ENCODE peak calls at places on chromosomes 1 and 21, in seven cellular contexts. K, F, M, A, Q, T and B are unnamed samples.

GRCh38 chr1:65255088-65256050 is 54.0 kb upstream of the DNAJC6 start:
- DNase-seq in K (peak), F (no peak), M (no peak), A (peak), Q (no peak), T (peak), B (peak)

GRCh38 chr1:39960461-39960958 is 5.6 kb downstream of the MFSD2A start:
- DNase-seq in K (no peak), F (no peak), M (no peak), A (no peak), Q (no peak), T (no peak), B (no peak)

GRCh38 chr1:175129997-175130648 is 62.5 kb downstream of the KIAA0040 start:
- DNase-seq in K (peak), F (no peak), M (peak), A (no peak), Q (peak), T (peak), B (peak)

GRCh38 chr1:116569776-116570357 is 959 bp downstream of the CD58 start:
- DNase-seq in K (no peak), F (no peak), M (no peak), A (no peak), Q (peak), T (no peak), B (no peak)

GRCh38 chr1:217674330-217674729 is 43.2 kb downstream of the SPATA17 start:
- DNase-seq in K (no peak), F (no peak), M (no peak), A (no peak), Q (no peak), T (peak), B (peak)

GRCh38 chr21:45091540-45092322 is 17.4 kb downstream of the ADARB1 start:
- DNase-seq in K (no peak), F (peak), M (no peak), A (no peak), Q (no peak), T (no peak), B (no peak)

GRCh38 chr1:215597961-215598360 is 30.9 kb downstream of the KCTD3 start:
- DNase-seq in K (no peak), F (no peak), M (no peak), A (no peak), Q (no peak), T (no peak), B (no peak)

GRCh38 chr1:227567256-227567655 is 3.9 kb downstream of the ZNF678 start:
- DNase-seq in K (no peak), F (no peak), M (no peak), A (no peak), Q (no peak), T (no peak), B (no peak)

GRCh38 chr1:209733409-209734192 is 22.3 kb upstream of the TRAF3IP3 start:
- DNase-seq in K (no peak), F (no peak), M (no peak), A (no peak), Q (peak), T (no peak), B (no peak)

GRCh38 chr1:78284354-78284753 is 206.4 kb upstream of the PTGFR start:
- DNase-seq in K (no peak), F (no peak), M (no peak), A (no peak), Q (no peak), T (no peak), B (no peak)

GRCh38 chr21:32336711-32337110 is 38.1 kb downstream of the MRAP start:
- DNase-seq in K (no peak), F (peak), M (no peak), A (peak), Q (no peak), T (no peak), B (no peak)

GRCh38 chr1:107877092-107877491 is 87.9 kb downstream of the VAV3 start:
- DNase-seq in K (no peak), F (peak), M (no peak), A (peak), Q (peak), T (no peak), B (no peak)

GRCh38 chr1:81547261-81547911 is 253.3 kb upstream of the ADGRL2 start:
- DNase-seq in K (peak), F (no peak), M (peak), A (no peak), Q (no peak), T (peak), B (peak)

GRCh38 chr1:43522776-43523480 is 7.8 kb upstream of the PTPRF start:
- DNase-seq in K (peak), F (peak), M (no peak), A (peak), Q (peak), T (no peak), B (no peak)

GRCh38 chr1:147115496-147115895 is 56.8 kb downstream of the PRKAB2 start:
- DNase-seq in K (no peak), F (no peak), M (no peak), A (no peak), Q (peak), T (no peak), B (no peak)

GRCh38 chr1:110505596-110505995 is 13.4 kb downstream of the KCNA10 start:
- DNase-seq in K (peak), F (no peak), M (no peak), A (no peak), Q (peak), T (no peak), B (no peak)

GRCh38 chr1:228939001-228939691 is 203.9 kb downstream of the RHOU start:
- DNase-seq in K (no peak), F (no peak), M (no peak), A (no peak), Q (no peak), T (no peak), B (no peak)

GRCh38 chr1:9413143-9413876 is 120.6 kb downstream of the SPSB1 start:
- DNase-seq in K (peak), F (peak), M (no peak), A (peak), Q (peak), T (peak), B (peak)

GRCh38 chr1:16430598-16430997 is 6.6 kb downstream of the SPATA21 start:
- DNase-seq in K (peak), F (no peak), M (no peak), A (no peak), Q (no peak), T (peak), B (no peak)

GRCh38 chr1:155043259-155043658 is 7.9 kb upstream of the ADAM15 start:
- DNase-seq in K (no peak), F (no peak), M (no peak), A (no peak), Q (no peak), T (no peak), B (no peak)

GRCh38 chr1:210477328-210477924 is 148.7 kb downstream of the HHAT start:
- DNase-seq in K (no peak), F (peak), M (no peak), A (no peak), Q (no peak), T (no peak), B (no peak)

GRCh38 chr1:181390350-181391080 is 92.8 kb upstream of the CACNA1E start:
- DNase-seq in K (no peak), F (no peak), M (no peak), A (no peak), Q (peak), T (no peak), B (no peak)

GRCh38 chr1:89757532-89757931 is 63.3 kb upstream of the LRRC8D start:
- DNase-seq in K (no peak), F (peak), M (no peak), A (peak), Q (peak), T (no peak), B (no peak)

GRCh38 chr1:18661404-18662285 is 31.0 kb downstream of the PAX7 start:
- DNase-seq in K (no peak), F (no peak), M (no peak), A (no peak), Q (no peak), T (no peak), B (no peak)

GRCh38 chr1:115317101-115318012 is 20.7 kb downstream of the NGF start:
- DNase-seq in K (no peak), F (peak), M (no peak), A (no peak), Q (no peak), T (no peak), B (no peak)

GRCh38 chr1:225555821-225556220 is 97.1 kb downstream of the ENAH start:
- DNase-seq in K (no peak), F (no peak), M (no peak), A (no peak), Q (no peak), T (no peak), B (no peak)

GRCh38 chr1:243885806-243886205 is 35.8 kb upstream of the AKT3 start:
- DNase-seq in K (no peak), F (no peak), M (no peak), A (no peak), Q (no peak), T (no peak), B (no peak)

GRCh38 chr1:168112673-168113305 is 23.9 kb downstream of the GPR161 start:
- DNase-seq in K (peak), F (peak), M (no peak), A (peak), Q (peak), T (no peak), B (no peak)

GRCh38 chr1:51535006-51535592 is 16.0 kb upstream of the EPS15 start:
- DNase-seq in K (peak), F (peak), M (peak), A (peak), Q (peak), T (peak), B (peak)

GRCh38 chr1:189774721-189775287 is 702.9 kb downstream of the BRINP3 start:
- DNase-seq in K (no peak), F (no peak), M (no peak), A (no peak), Q (peak), T (no peak), B (no peak)

GRCh38 chr1:117020526-117021156 is 19.1 kb downstream of the CD101 start:
- DNase-seq in K (no peak), F (no peak), M (no peak), A (no peak), Q (no peak), T (no peak), B (no peak)

GRCh38 chr21:37475186-37475868 is 108.8 kb downstream of the DYRK1A start:
- DNase-seq in K (no peak), F (no peak), M (no peak), A (peak), Q (no peak), T (no peak), B (no peak)
- H2AK5ac ChIP-seq in K (no peak), F (no peak), M (no peak), A (no peak), Q (no peak), T (no peak), B (no peak)

GRCh38 chr1:60876952-60877351 is 205.4 kb upstream of the NFIA start:
- DNase-seq in K (no peak), F (no peak), M (no peak), A (no peak), Q (no peak), T (no peak), B (no peak)

GRCh38 chr1:60875139-60875538 is 207.2 kb upstream of the NFIA start:
- DNase-seq in K (no peak), F (no peak), M (no peak), A (no peak), Q (peak), T (no peak), B (no peak)

GRCh38 chr1:60878323-60878722 is 204.0 kb upstream of the NFIA start:
- DNase-seq in K (no peak), F (no peak), M (no peak), A (no peak), Q (peak), T (no peak), B (no peak)

GRCh38 chr1:60874703-60875102 is 207.7 kb upstream of the NFIA start:
- DNase-seq in K (peak), F (peak), M (no peak), A (no peak), Q (peak), T (no peak), B (no peak)

GRCh38 chr1:60877376-60877775 is 205.0 kb upstream of the NFIA start:
- DNase-seq in K (no peak), F (no peak), M (no peak), A (no peak), Q (peak), T (no peak), B (no peak)
- H2AK5ac ChIP-seq in K (no peak), F (no peak), M (no peak), A (no peak), Q (no peak), T (no peak), B (no peak)

DNA sequence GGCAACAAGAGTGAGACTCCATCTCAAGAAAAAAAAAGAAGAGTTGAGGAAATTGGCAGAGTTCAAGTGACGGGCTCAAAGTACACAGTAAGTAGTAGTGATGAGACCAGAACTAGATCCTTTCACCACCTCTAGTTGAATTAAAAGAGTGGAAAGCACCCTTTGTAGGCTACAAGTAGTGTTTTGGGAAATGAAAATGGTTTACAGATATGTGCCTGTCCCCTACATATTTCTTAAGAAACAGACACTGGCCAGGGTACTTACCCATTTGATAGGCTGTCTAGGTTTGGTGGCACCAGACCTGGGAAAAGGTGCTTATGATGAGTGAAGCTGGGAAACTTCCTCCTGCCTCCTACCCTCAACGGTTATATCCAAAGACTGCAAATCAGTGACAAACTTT is 163.7 kb upstream of the BEND5 start:
- DNase-seq in K (no peak), F (no peak), M (no peak), A (no peak), Q (no peak), T (no peak), B (no peak)
- H2AK5ac ChIP-seq in K (no peak), F (no peak), M (no peak), A (no peak), Q (no peak), T (no peak), B (no peak)

DNA sequence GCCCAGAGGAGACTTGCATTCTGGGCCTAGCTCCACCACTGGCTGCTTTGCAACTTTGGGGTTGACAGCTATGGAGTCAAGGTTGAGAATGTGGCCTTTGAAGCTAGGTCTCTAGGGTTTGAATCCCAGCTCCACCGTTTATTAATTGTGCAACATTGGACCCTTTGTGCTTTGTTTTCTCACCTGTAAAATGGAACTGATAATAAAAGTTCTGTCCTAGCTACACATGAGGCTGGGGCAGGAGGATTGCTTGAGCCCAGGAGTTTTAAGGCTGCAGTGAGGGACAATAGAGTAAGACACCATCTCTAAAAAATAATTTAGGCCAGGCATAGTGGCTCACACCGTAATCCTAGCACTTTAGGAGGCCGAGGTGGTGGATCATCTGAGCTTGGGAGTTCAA is 15.2 kb upstream of the LMNA start:
- DNase-seq in K (no peak), F (no peak), M (no peak), A (no peak), Q (no peak), T (no peak), B (no peak)
- H2AK5ac ChIP-seq in K (no peak), F (no peak), M (no peak), A (no peak), Q (no peak), T (no peak), B (no peak)

DNA sequence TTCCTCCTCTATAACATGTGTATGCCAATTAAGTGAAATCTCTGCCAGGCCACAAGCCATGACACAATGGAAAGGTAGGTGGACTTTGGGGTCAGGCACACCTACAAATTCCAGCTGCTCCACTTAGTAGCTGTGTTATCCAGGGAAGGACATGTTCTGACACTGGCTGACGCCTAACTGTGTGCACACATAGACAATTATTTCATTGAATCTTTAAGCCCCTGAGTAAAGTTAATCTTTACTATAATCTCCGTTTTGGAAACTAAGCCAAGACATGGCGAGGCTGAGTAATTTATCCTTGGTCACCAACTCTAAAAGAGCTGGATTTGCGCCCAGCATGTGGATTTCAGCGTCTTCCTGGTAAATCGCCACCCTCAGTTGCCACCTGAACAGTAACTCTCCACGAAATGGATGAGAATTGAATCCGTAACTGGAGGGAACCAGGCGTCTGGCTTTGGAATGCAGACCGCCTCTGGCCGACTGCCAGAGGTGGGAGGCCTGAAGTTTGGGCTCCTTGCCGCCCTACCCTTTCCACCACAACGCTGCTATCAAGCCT is 925 bp upstream of the SNRPE start:
- DNase-seq in K (no peak), F (peak), M (no peak), A (no peak), Q (peak), T (peak), B (no peak)
- H2AK5ac ChIP-seq in K (no peak), F (peak), M (no peak), A (no peak), Q (peak), T (no peak), B (no peak)

GRCh38 chr1:205809942-205810345 is 3.1 kb downstream of the SLC41A1 start:
- DNase-seq in K (no peak), F (no peak), M (no peak), A (no peak), Q (no peak), T (no peak), B (no peak)

GRCh38 chr1:205811660-205812059 is 1.3 kb downstream of the SLC41A1 start:
- DNase-seq in K (no peak), F (no peak), M (no peak), A (peak), Q (no peak), T (no peak), B (no peak)

GRCh38 chr1:205809469-205809868 is 3.5 kb downstream of the SLC41A1 start:
- DNase-seq in K (no peak), F (no peak), M (no peak), A (no peak), Q (no peak), T (no peak), B (no peak)

GRCh38 chr1:205812271-205812877 is 624 bp downstream of the SLC41A1 start:
- DNase-seq in K (peak), F (peak), M (peak), A (peak), Q (peak), T (peak), B (no peak)

DNA sequence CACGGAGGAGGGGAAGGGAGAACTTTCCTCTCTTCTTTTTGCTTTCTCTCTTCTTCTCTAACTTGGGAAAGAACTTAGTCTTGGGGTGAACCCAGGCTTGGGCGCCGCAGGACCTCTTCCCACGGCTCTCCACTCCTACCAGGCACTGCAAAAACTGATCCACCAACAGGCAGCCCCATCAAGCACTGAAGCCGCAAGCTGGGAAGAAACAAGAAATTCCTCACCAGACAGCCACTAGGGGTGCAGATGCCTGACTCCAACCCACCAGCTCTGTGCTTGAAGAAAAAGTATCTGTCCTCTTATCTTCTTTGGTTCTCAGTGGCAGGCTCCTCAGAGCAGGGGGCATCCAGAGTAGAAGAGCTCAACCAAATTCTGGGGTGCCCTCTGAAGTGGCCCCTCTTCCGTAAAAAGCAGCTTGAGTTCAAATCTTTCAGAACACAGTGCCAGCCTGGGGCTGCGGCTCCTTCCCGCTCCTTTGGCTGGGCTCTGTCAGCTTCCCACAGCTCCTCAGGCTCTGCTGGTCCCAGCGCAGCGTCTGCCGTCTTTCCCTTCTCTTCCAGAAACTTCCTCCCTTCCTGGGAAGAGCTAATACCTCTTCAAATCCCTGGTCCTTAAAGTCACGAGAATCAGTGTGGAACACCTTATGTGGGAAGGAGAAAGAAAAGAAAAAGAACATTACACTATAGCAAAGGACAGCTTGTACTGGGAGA is 2.4 kb downstream of the SLC41A1 start:
- DNase-seq in K (peak), F (no peak), M (no peak), A (peak), Q (peak), T (peak), B (no peak)
- H2AK5ac ChIP-seq in K (no peak), F (no peak), M (peak), A (no peak), Q (no peak), T (no peak), B (no peak)

DNA sequence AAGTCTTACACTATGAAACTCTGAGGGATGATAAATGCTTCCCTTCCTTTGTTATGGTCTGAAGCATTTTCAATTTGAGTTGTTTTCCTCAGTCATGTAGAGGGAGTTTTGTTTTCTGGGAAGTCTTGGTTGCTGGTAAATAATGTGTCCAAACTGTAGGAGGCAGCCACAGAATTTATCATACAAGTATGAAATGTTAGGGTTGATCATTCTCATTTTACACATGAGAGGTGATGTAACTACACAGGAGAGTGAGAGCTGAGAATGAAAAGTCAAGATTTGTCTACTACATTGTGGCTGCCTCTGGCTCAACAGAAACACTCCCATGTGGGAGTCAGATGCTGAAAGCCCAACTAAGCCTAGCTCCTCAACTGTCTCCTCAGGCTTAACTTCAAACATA is 182.5 kb upstream of the SGIP1 start:
- DNase-seq in K (no peak), F (peak), M (no peak), A (no peak), Q (no peak), T (no peak), B (no peak)
- H2AK5ac ChIP-seq in K (peak), F (peak), M (no peak), A (no peak), Q (no peak), T (peak), B (no peak)